ENCODE peak calls at places on chromosomes 13 and 19, in six cellular contexts. One of them, this sample, is unnamed.

GRCh38 chr13:20182231-20182846 is 10.4 kb downstream of the GJB2 start:
- DNase-seq in SK-N-SH: peak
- DNase-seq in GM12891: peak
- DNase-seq in H1: no peak
- DNase-seq in HepG2: peak
- DNase-seq in GM12878: peak
- DNase-seq in this sample: peak

GRCh38 chr19:1400281-1401137 is 833 bp downstream of the GAMT start:
- DNase-seq in GM12891: no peak
- DNase-seq in H1: no peak
- DNase-seq in SK-N-SH: peak
- DNase-seq in HepG2: peak
- DNase-seq in GM12878: no peak
- DNase-seq in this sample: peak

GRCh38 chr13:97485328-97485727 is 51.4 kb downstream of the RAP2A start:
- DNase-seq in GM12878: no peak
- DNase-seq in SK-N-SH: no peak
- DNase-seq in HepG2: no peak
- DNase-seq in GM12891: no peak
- DNase-seq in H1: no peak
- DNase-seq in this sample: no peak

GRCh38 chr19:5093297-5093858 is 124.5 kb downstream of the KDM4B start:
- DNase-seq in HepG2: no peak
- DNase-seq in GM12878: no peak
- DNase-seq in GM12891: no peak
- DNase-seq in SK-N-SH: no peak
- DNase-seq in H1: no peak
- DNase-seq in this sample: no peak

GRCh38 chr19:39083983-39084731 is at the start of gene ACP7:
- DNase-seq in HepG2: no peak
- DNase-seq in H1: peak
- DNase-seq in SK-N-SH: peak
- DNase-seq in GM12891: no peak
- DNase-seq in GM12878: no peak
- DNase-seq in this sample: no peak

GRCh38 chr19:49855676-49856573 is 5.0 kb downstream of the PTOV1 start:
- DNase-seq in SK-N-SH: peak
- DNase-seq in GM12878: no peak
- DNase-seq in GM12891: no peak
- DNase-seq in HepG2: no peak
- DNase-seq in H1: no peak
- DNase-seq in this sample: no peak

GRCh38 chr13:97221989-97222700 is at the start of gene MBNL2:
- DNase-seq in HepG2: peak
- DNase-seq in GM12891: peak
- DNase-seq in SK-N-SH: peak
- DNase-seq in GM12878: peak
- DNase-seq in H1: peak
- DNase-seq in this sample: peak

GRCh38 chr13:29118471-29118870 is 298.3 kb downstream of the MTUS2 start:
- DNase-seq in SK-N-SH: no peak
- DNase-seq in H1: no peak
- DNase-seq in GM12891: no peak
- DNase-seq in HepG2: no peak
- DNase-seq in GM12878: no peak
- DNase-seq in this sample: no peak

GRCh38 chr19:43425567-43426392 is 11.1 kb downstream of the TEX101 start:
- DNase-seq in GM12878: no peak
- DNase-seq in SK-N-SH: no peak
- DNase-seq in H1: no peak
- DNase-seq in GM12891: no peak
- DNase-seq in HepG2: no peak
- DNase-seq in this sample: no peak

GRCh38 chr19:41457241-41457640 is 14.3 kb downstream of the ERICH4 start:
- DNase-seq in HepG2: no peak
- DNase-seq in SK-N-SH: no peak
- DNase-seq in GM12891: no peak
- DNase-seq in GM12878: peak
- DNase-seq in H1: no peak
- DNase-seq in this sample: no peak

GRCh38 chr13:43128504-43128929 is 105.1 kb downstream of the DNAJC15 start:
- DNase-seq in GM12878: no peak
- DNase-seq in SK-N-SH: peak
- DNase-seq in HepG2: no peak
- DNase-seq in GM12891: no peak
- DNase-seq in H1: no peak
- DNase-seq in this sample: no peak
- TF ChIP-seq TAF1 in GM12878: no peak
- TF ChIP-seq TAF1 in SK-N-SH: no peak
- TF ChIP-seq TAF1 in HepG2: no peak
- TF ChIP-seq TAF1 in GM12891: no peak
- TF ChIP-seq TAF1 in H1: no peak
- TF ChIP-seq TAF1 in this sample: no peak

DNA sequence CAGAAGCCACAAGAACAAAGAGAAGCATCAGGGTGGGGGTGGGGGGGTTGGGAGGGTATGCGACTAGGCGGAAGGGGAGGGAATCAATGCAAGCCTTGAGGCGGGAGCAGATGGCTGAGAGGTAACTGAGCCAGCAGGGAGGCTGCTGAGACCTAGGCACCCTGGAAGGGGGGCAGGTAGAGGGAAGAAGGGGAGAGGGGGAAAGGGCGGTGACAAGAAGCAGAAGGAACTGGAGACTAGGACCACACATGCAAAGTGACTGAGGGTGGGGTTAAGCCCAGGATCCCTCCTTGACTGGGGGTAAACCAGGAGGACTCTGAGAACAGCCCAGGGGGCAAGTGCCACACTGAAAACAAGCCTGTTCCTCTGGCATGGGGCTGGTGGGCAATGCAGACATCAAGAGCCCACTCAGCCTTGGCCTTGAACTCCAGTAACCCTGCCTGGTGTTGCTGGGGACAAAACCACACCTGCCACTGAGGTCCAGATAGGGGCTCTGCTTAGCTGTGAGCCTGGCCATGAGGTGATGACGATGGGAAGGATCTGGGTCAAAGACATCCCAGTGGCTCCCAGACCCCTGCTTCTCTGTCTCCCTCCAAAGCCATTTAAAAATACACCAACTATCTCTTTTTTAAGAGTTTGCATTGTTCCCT is 20.3 kb downstream of the OPA3 start:
- DNase-seq in SK-N-SH: no peak
- DNase-seq in GM12891: no peak
- DNase-seq in GM12878: no peak
- DNase-seq in HepG2: no peak
- DNase-seq in H1: peak
- DNase-seq in this sample: no peak
- TF ChIP-seq POLR2AphosphoS5 in SK-N-SH: no peak
- TF ChIP-seq POLR2AphosphoS5 in GM12891: no peak
- TF ChIP-seq POLR2AphosphoS5 in GM12878: no peak
- TF ChIP-seq POLR2AphosphoS5 in HepG2: no peak
- TF ChIP-seq POLR2AphosphoS5 in H1: no peak
- TF ChIP-seq POLR2AphosphoS5 in this sample: no peak

GRCh38 chr19:53927745-53928144 is 18.7 kb downstream of the CACNG7 start:
- DNase-seq in SK-N-SH: no peak
- DNase-seq in HepG2: peak
- DNase-seq in GM12878: no peak
- DNase-seq in GM12891: no peak
- DNase-seq in H1: peak
- DNase-seq in this sample: no peak
- TF ChIP-seq TAF1 in SK-N-SH: no peak
- TF ChIP-seq TAF1 in HepG2: no peak
- TF ChIP-seq TAF1 in GM12878: no peak
- TF ChIP-seq TAF1 in GM12891: no peak
- TF ChIP-seq TAF1 in H1: no peak
- TF ChIP-seq TAF1 in this sample: no peak

GRCh38 chr13:35025314-35025713 is 83.2 kb downstream of the NBEA start:
- DNase-seq in SK-N-SH: no peak
- DNase-seq in H1: no peak
- DNase-seq in GM12891: no peak
- DNase-seq in HepG2: no peak
- DNase-seq in GM12878: no peak
- DNase-seq in this sample: no peak
- TF ChIP-seq POLR2AphosphoS5 in SK-N-SH: no peak
- TF ChIP-seq POLR2AphosphoS5 in H1: no peak
- TF ChIP-seq POLR2AphosphoS5 in GM12891: no peak
- TF ChIP-seq POLR2AphosphoS5 in HepG2: no peak
- TF ChIP-seq POLR2AphosphoS5 in GM12878: no peak
- TF ChIP-seq POLR2AphosphoS5 in this sample: no peak

GRCh38 chr19:56537442-56537841 is 1.3 kb upstream of the ZFP28 start:
- DNase-seq in GM12878: no peak
- DNase-seq in H1: no peak
- DNase-seq in HepG2: no peak
- DNase-seq in SK-N-SH: no peak
- DNase-seq in GM12891: no peak
- DNase-seq in this sample: no peak

GRCh38 chr19:56543776-56544175 is 5.0 kb downstream of the ZFP28 start:
- DNase-seq in GM12891: no peak
- DNase-seq in SK-N-SH: no peak
- DNase-seq in HepG2: no peak
- DNase-seq in H1: no peak
- DNase-seq in GM12878: no peak
- DNase-seq in this sample: no peak

GRCh38 chr19:56538761-56539263 is at the start of gene ZFP28:
- DNase-seq in HepG2: no peak
- DNase-seq in H1: peak
- DNase-seq in GM12891: peak
- DNase-seq in SK-N-SH: peak
- DNase-seq in GM12878: no peak
- DNase-seq in this sample: peak

DNA sequence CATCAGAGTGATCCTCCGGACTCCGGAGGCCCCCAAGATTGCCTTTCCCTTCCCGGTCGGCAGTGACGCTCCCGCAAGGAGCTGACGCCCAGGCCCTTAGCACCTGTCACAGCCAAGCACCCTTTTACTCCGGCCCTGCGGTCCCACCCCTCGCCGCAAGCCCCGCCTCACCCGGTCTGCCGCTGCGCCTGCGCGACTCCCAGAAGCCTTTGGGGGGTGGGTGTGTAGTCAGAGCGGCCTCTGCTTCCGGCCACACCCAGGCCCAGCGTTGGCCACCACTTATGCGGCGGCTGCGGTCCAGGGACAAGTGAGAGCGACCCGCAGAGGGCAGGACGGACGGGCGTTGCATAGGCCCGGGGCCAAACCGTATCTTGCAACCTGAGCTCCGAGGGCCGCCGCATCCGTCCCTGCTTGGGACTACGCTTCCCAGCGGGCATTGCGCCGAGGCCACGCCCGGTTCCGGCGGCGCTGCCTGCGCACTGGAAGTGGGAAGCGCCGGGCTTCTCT is 441 bp upstream of the ZFP28 start:
- DNase-seq in GM12891: peak
- DNase-seq in GM12878: peak
- DNase-seq in H1: peak
- DNase-seq in SK-N-SH: peak
- DNase-seq in HepG2: no peak
- DNase-seq in this sample: peak
- TF ChIP-seq TAF1 in GM12891: no peak
- TF ChIP-seq TAF1 in GM12878: no peak
- TF ChIP-seq TAF1 in H1: peak
- TF ChIP-seq TAF1 in SK-N-SH: no peak
- TF ChIP-seq TAF1 in HepG2: no peak
- TF ChIP-seq TAF1 in this sample: no peak

DNA sequence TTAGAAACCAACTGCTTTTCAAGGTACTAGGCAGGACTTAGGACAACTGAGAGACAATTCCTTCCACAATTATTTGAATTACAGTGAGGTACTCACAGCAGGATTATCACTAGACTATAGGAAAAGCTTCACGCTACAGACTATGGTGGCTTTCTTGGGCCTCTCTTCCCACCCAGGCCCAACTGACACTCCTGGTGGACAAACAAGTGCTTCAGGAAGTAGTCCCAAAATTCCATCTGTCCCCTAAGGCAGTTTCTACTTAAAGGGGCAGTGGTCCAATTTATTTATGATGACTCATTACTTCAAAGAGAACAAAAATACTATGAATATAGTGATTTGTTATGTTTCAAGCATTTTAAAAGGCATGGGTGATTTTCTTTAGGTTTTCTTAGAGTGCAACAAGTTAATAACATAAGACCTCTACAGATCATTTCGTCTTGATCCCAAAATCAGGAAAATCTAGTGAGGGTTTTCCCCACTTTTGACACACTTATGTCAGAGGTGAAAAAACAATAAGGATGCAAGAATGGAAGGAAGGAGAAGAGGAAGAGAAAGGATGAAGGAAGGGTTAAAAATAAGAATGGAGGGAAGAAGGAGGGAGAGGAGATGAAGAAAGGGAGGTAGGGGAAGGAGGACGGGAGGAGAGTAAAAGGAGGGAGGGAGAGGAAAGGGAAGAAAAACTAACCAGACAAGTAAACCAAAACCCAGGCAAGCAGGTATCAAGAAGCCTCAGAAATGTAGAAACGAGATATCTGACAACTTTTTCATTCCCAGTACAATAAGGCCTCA is 100.7 kb downstream of the SERP2 start:
- DNase-seq in HepG2: peak
- DNase-seq in GM12891: no peak
- DNase-seq in SK-N-SH: no peak
- DNase-seq in GM12878: no peak
- DNase-seq in H1: no peak
- DNase-seq in this sample: no peak
- TF ChIP-seq POLR2AphosphoS5 in HepG2: no peak
- TF ChIP-seq POLR2AphosphoS5 in GM12891: no peak
- TF ChIP-seq POLR2AphosphoS5 in SK-N-SH: no peak
- TF ChIP-seq POLR2AphosphoS5 in GM12878: no peak
- TF ChIP-seq POLR2AphosphoS5 in H1: no peak
- TF ChIP-seq POLR2AphosphoS5 in this sample: no peak